ENCODE peak calls at places on chromosomes 6 and 20, in ten cellular contexts. One of them, this sample, is unnamed.

GRCh38 chr6:150992682-150993081 is 127.2 kb downstream of the MTHFD1L start:
- DNase-seq in transverse colon: no peak
- DNase-seq in K562: no peak
- DNase-seq in PC-9: no peak
- DNase-seq in Panc1: no peak
- DNase-seq in lower lobe of right lung: no peak
- DNase-seq in CD8-positive, alpha-beta T cell: no peak
- DNase-seq in psoas muscle: no peak
- DNase-seq in thyroid gland: no peak
- DNase-seq in cardiac muscle cell: no peak
- DNase-seq in this sample: no peak

GRCh38 chr20:8547035-8547649 is 415.1 kb downstream of the PLCB1 start:
- DNase-seq in cardiac muscle cell: no peak
- DNase-seq in transverse colon: no peak
- DNase-seq in Panc1: no peak
- DNase-seq in lower lobe of right lung: no peak
- DNase-seq in thyroid gland: no peak
- DNase-seq in PC-9: no peak
- DNase-seq in CD8-positive, alpha-beta T cell: no peak
- DNase-seq in K562: no peak
- DNase-seq in psoas muscle: no peak
- DNase-seq in this sample: no peak

GRCh38 chr20:35319206-35320197 is 27.3 kb upstream of the FAM83C start:
- DNase-seq in transverse colon: no peak
- DNase-seq in psoas muscle: no peak
- DNase-seq in cardiac muscle cell: no peak
- DNase-seq in K562: no peak
- DNase-seq in PC-9: peak; percentile 46
- DNase-seq in CD8-positive, alpha-beta T cell: no peak
- DNase-seq in lower lobe of right lung: no peak
- DNase-seq in thyroid gland: no peak
- DNase-seq in Panc1: no peak
- DNase-seq in this sample: no peak

GRCh38 chr6:28336284-28337024 is 506 bp upstream of the ZSCAN31 start:
- DNase-seq in K562: peak; percentile 68
- DNase-seq in lower lobe of right lung: no peak
- DNase-seq in transverse colon: peak; percentile 43
- DNase-seq in psoas muscle: no peak
- DNase-seq in Panc1: no peak
- DNase-seq in PC-9: no peak
- DNase-seq in thyroid gland: peak; percentile 19
- DNase-seq in cardiac muscle cell: peak; percentile 58
- DNase-seq in CD8-positive, alpha-beta T cell: peak; percentile 4
- DNase-seq in this sample: no peak

GRCh38 chr6:112214749-112215269 is 39.6 kb downstream of the LAMA4 start:
- DNase-seq in cardiac muscle cell: peak; percentile 51
- DNase-seq in transverse colon: no peak
- DNase-seq in PC-9: peak; percentile 85
- DNase-seq in Panc1: no peak
- DNase-seq in lower lobe of right lung: no peak
- DNase-seq in K562: no peak
- DNase-seq in CD8-positive, alpha-beta T cell: no peak
- DNase-seq in thyroid gland: no peak
- DNase-seq in psoas muscle: no peak
- DNase-seq in this sample: no peak

GRCh38 chr6:5855787-5856186 is 150.9 kb downstream of the NRN1 start:
- DNase-seq in psoas muscle: no peak
- DNase-seq in K562: no peak
- DNase-seq in PC-9: no peak
- DNase-seq in cardiac muscle cell: no peak
- DNase-seq in lower lobe of right lung: no peak
- DNase-seq in transverse colon: no peak
- DNase-seq in Panc1: no peak
- DNase-seq in CD8-positive, alpha-beta T cell: no peak
- DNase-seq in thyroid gland: no peak
- DNase-seq in this sample: no peak

GRCh38 chr6:53517021-53517420 is 27.9 kb downstream of the GCLC start:
- DNase-seq in PC-9: peak; percentile 36
- DNase-seq in psoas muscle: no peak
- DNase-seq in lower lobe of right lung: no peak
- DNase-seq in transverse colon: no peak
- DNase-seq in cardiac muscle cell: no peak
- DNase-seq in thyroid gland: no peak
- DNase-seq in Panc1: no peak
- DNase-seq in CD8-positive, alpha-beta T cell: no peak
- DNase-seq in K562: no peak
- DNase-seq in this sample: no peak

GRCh38 chr6:22248513-22249308 is 48.1 kb downstream of the PRL start:
- DNase-seq in CD8-positive, alpha-beta T cell: no peak
- DNase-seq in lower lobe of right lung: no peak
- DNase-seq in Panc1: no peak
- DNase-seq in cardiac muscle cell: peak; percentile 80
- DNase-seq in transverse colon: no peak
- DNase-seq in K562: no peak
- DNase-seq in PC-9: peak; percentile 75
- DNase-seq in thyroid gland: no peak
- DNase-seq in psoas muscle: no peak
- DNase-seq in this sample: no peak

GRCh38 chr6:75167851-75168250 is 38.0 kb downstream of the COL12A1 start:
- DNase-seq in CD8-positive, alpha-beta T cell: no peak
- DNase-seq in psoas muscle: no peak
- DNase-seq in lower lobe of right lung: no peak
- DNase-seq in Panc1: no peak
- DNase-seq in thyroid gland: no peak
- DNase-seq in transverse colon: no peak
- DNase-seq in PC-9: no peak
- DNase-seq in cardiac muscle cell: no peak
- DNase-seq in K562: no peak
- DNase-seq in this sample: no peak

GRCh38 chr6:123648723-123649122 is 12.0 kb upstream of the TRDN start:
- DNase-seq in K562: no peak
- DNase-seq in cardiac muscle cell: no peak
- DNase-seq in CD8-positive, alpha-beta T cell: no peak
- DNase-seq in thyroid gland: no peak
- DNase-seq in Panc1: no peak
- DNase-seq in transverse colon: no peak
- DNase-seq in psoas muscle: no peak
- DNase-seq in lower lobe of right lung: no peak
- DNase-seq in PC-9: no peak
- DNase-seq in this sample: no peak

GRCh38 chr20:51533291-51534172 is 9.0 kb downstream of the NFATC2 start:
- DNase-seq in cardiac muscle cell: no peak
- DNase-seq in transverse colon: no peak
- DNase-seq in lower lobe of right lung: no peak
- DNase-seq in PC-9: peak; percentile 96
- DNase-seq in CD8-positive, alpha-beta T cell: no peak
- DNase-seq in Panc1: peak; percentile 22
- DNase-seq in K562: no peak
- DNase-seq in thyroid gland: no peak
- DNase-seq in psoas muscle: no peak
- DNase-seq in this sample: no peak

GRCh38 chr6:84074988-84075781 is 41.6 kb downstream of the MRAP2 start:
- DNase-seq in cardiac muscle cell: peak; percentile 40
- DNase-seq in lower lobe of right lung: no peak
- DNase-seq in psoas muscle: no peak
- DNase-seq in thyroid gland: no peak
- DNase-seq in transverse colon: no peak
- DNase-seq in K562: peak; percentile 70
- DNase-seq in PC-9: no peak
- DNase-seq in CD8-positive, alpha-beta T cell: no peak
- DNase-seq in Panc1: no peak
- DNase-seq in this sample: no peak

GRCh38 chr20:1533059-1533458 is 24.4 kb downstream of the SIRPD start:
- DNase-seq in cardiac muscle cell: no peak
- DNase-seq in transverse colon: no peak
- DNase-seq in psoas muscle: no peak
- DNase-seq in Panc1: no peak
- DNase-seq in thyroid gland: no peak
- DNase-seq in CD8-positive, alpha-beta T cell: no peak
- DNase-seq in K562: no peak
- DNase-seq in lower lobe of right lung: no peak
- DNase-seq in PC-9: no peak
- DNase-seq in this sample: no peak

GRCh38 chr6:33607784-33608161 is 13.3 kb upstream of the ITPR3 start:
- DNase-seq in psoas muscle: peak; percentile 54
- DNase-seq in K562: no peak
- DNase-seq in thyroid gland: no peak
- DNase-seq in transverse colon: peak; percentile 68
- DNase-seq in Panc1: no peak
- DNase-seq in lower lobe of right lung: no peak
- DNase-seq in PC-9: no peak
- DNase-seq in CD8-positive, alpha-beta T cell: no peak
- DNase-seq in cardiac muscle cell: no peak
- DNase-seq in this sample: peak; percentile 80

GRCh38 chr6:40930045-40930444 is 109.0 kb downstream of the UNC5CL start:
- DNase-seq in Panc1: no peak
- DNase-seq in thyroid gland: no peak
- DNase-seq in lower lobe of right lung: no peak
- DNase-seq in cardiac muscle cell: no peak
- DNase-seq in K562: no peak
- DNase-seq in transverse colon: no peak
- DNase-seq in CD8-positive, alpha-beta T cell: no peak
- DNase-seq in psoas muscle: no peak
- DNase-seq in PC-9: no peak
- DNase-seq in this sample: no peak
- H3K4me1 ChIP-seq in Panc1: no peaks in the 10 kb centered on the region
- H3K4me1 ChIP-seq in thyroid gland: no peaks in the 10 kb centered on the region
- H3K4me1 ChIP-seq in lower lobe of right lung: no peaks in the 10 kb centered on the region
- H3K4me1 ChIP-seq in cardiac muscle cell: no peaks in the 10 kb centered on the region
- H3K4me1 ChIP-seq in K562: no peaks in the 10 kb centered on the region
- H3K4me1 ChIP-seq in transverse colon: no peaks in the 10 kb centered on the region
- H3K4me1 ChIP-seq in CD8-positive, alpha-beta T cell: no peaks in the 10 kb centered on the region
- H3K4me1 ChIP-seq in psoas muscle: peaks cover 28% of the 10 kb centered on the region
- H3K4me1 ChIP-seq in PC-9: no peaks in the 10 kb centered on the region
- H3K4me1 ChIP-seq in this sample: no peaks in the 10 kb centered on the region

GRCh38 chr6:25637211-25637610 is 14.8 kb upstream of the SCGN start:
- DNase-seq in K562: no peak
- DNase-seq in cardiac muscle cell: peak; percentile 75
- DNase-seq in Panc1: no peak
- DNase-seq in CD8-positive, alpha-beta T cell: no peak
- DNase-seq in transverse colon: no peak
- DNase-seq in psoas muscle: no peak
- DNase-seq in PC-9: no peak
- DNase-seq in lower lobe of right lung: no peak
- DNase-seq in thyroid gland: no peak
- DNase-seq in this sample: no peak

GRCh38 chr6:25640446-25640845 is 11.6 kb upstream of the SCGN start:
- DNase-seq in K562: no peak
- DNase-seq in lower lobe of right lung: no peak
- DNase-seq in cardiac muscle cell: no peak
- DNase-seq in psoas muscle: no peak
- DNase-seq in thyroid gland: peak; percentile 32
- DNase-seq in PC-9: no peak
- DNase-seq in CD8-positive, alpha-beta T cell: no peak
- DNase-seq in transverse colon: no peak
- DNase-seq in Panc1: no peak
- DNase-seq in this sample: no peak

GRCh38 chr6:25635886-25636317 is 16.1 kb upstream of the SCGN start:
- DNase-seq in lower lobe of right lung: no peak
- DNase-seq in psoas muscle: no peak
- DNase-seq in PC-9: no peak
- DNase-seq in CD8-positive, alpha-beta T cell: no peak
- DNase-seq in Panc1: no peak
- DNase-seq in thyroid gland: no peak
- DNase-seq in transverse colon: peak; percentile 33
- DNase-seq in cardiac muscle cell: no peak
- DNase-seq in K562: no peak
- DNase-seq in this sample: no peak

GRCh38 chr6:25639653-25640052 is 12.4 kb upstream of the SCGN start:
- DNase-seq in thyroid gland: no peak
- DNase-seq in transverse colon: no peak
- DNase-seq in K562: no peak
- DNase-seq in CD8-positive, alpha-beta T cell: no peak
- DNase-seq in cardiac muscle cell: no peak
- DNase-seq in lower lobe of right lung: no peak
- DNase-seq in psoas muscle: no peak
- DNase-seq in Panc1: no peak
- DNase-seq in PC-9: no peak
- DNase-seq in this sample: no peak

GRCh38 chr6:25637946-25638345 is 14.1 kb upstream of the SCGN start:
- DNase-seq in cardiac muscle cell: no peak
- DNase-seq in transverse colon: peak; percentile 20
- DNase-seq in lower lobe of right lung: no peak
- DNase-seq in K562: no peak
- DNase-seq in PC-9: no peak
- DNase-seq in psoas muscle: no peak
- DNase-seq in Panc1: no peak
- DNase-seq in thyroid gland: no peak
- DNase-seq in CD8-positive, alpha-beta T cell: no peak
- DNase-seq in this sample: no peak
- TF ChIP-seq CTCF in cardiac muscle cell: no peak
- TF ChIP-seq CTCF in transverse colon: no peak
- TF ChIP-seq CTCF in lower lobe of right lung: no peak
- TF ChIP-seq CTCF in K562: no peak
- TF ChIP-seq CTCF in PC-9: no peak
- TF ChIP-seq CTCF in psoas muscle: no peak
- TF ChIP-seq CTCF in Panc1: no peak
- TF ChIP-seq CTCF in thyroid gland: no peak
- TF ChIP-seq CTCF in CD8-positive, alpha-beta T cell: no peak
- TF ChIP-seq CTCF in this sample: peak; percentile 10

GRCh38 chr20:55937283-55937682 is 68.0 kb downstream of the CBLN4 start:
- DNase-seq in psoas muscle: no peak
- DNase-seq in CD8-positive, alpha-beta T cell: no peak
- DNase-seq in lower lobe of right lung: no peak
- DNase-seq in PC-9: no peak
- DNase-seq in transverse colon: no peak
- DNase-seq in Panc1: no peak
- DNase-seq in K562: no peak
- DNase-seq in thyroid gland: no peak
- DNase-seq in cardiac muscle cell: no peak
- DNase-seq in this sample: no peak

GRCh38 chr20:55935448-55936221 is 69.7 kb downstream of the CBLN4 start:
- DNase-seq in transverse colon: no peak
- DNase-seq in PC-9: no peak
- DNase-seq in psoas muscle: peak; percentile 18
- DNase-seq in Panc1: no peak
- DNase-seq in K562: no peak
- DNase-seq in lower lobe of right lung: no peak
- DNase-seq in cardiac muscle cell: no peak
- DNase-seq in CD8-positive, alpha-beta T cell: no peak
- DNase-seq in thyroid gland: no peak
- DNase-seq in this sample: no peak
- H3K9me3 ChIP-seq in transverse colon: no peaks in the 10 kb centered on the region
- H3K9me3 ChIP-seq in PC-9: no peaks in the 10 kb centered on the region
- H3K9me3 ChIP-seq in psoas muscle: no peaks in the 10 kb centered on the region
- H3K9me3 ChIP-seq in Panc1: no peaks in the 10 kb centered on the region
- H3K9me3 ChIP-seq in K562: no peaks in the 10 kb centered on the region
- H3K9me3 ChIP-seq in lower lobe of right lung: no peaks in the 10 kb centered on the region
- H3K9me3 ChIP-seq in cardiac muscle cell: no peaks in the 10 kb centered on the region
- H3K9me3 ChIP-seq in CD8-positive, alpha-beta T cell: no peaks in the 10 kb centered on the region
- H3K9me3 ChIP-seq in thyroid gland: no peaks in the 10 kb centered on the region
- H3K9me3 ChIP-seq in this sample: no peaks in the 10 kb centered on the region

DNA sequence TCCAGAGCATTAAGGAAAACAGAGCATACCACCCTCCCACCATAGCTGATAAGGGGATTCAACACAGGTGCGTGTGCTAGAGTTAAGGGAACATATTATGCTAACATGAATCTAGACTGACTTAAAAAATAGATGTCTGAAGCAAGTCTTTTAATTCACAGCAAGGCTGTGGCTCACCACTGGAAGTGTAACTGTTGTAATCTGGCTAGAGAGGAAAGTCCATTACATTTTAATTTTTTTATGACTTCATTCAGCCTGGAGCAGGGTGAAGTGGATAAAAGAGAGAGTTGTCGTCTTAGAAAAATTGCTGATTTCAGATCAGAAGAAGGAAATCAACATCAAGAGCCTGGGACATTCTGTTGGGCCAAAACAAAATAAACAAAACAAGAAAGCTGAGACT is 5.6 kb upstream of the SLC22A2 start:
- DNase-seq in cardiac muscle cell: no peak
- DNase-seq in transverse colon: no peak
- DNase-seq in thyroid gland: no peak
- DNase-seq in PC-9: no peak
- DNase-seq in Panc1: no peak
- DNase-seq in lower lobe of right lung: no peak
- DNase-seq in psoas muscle: no peak
- DNase-seq in K562: no peak
- DNase-seq in CD8-positive, alpha-beta T cell: no peak
- DNase-seq in this sample: no peak
- H3K4me1 ChIP-seq in cardiac muscle cell: peaks cover 4% of the 10 kb centered on the region
- H3K4me1 ChIP-seq in transverse colon: peaks cover 18% of the 10 kb centered on the region
- H3K4me1 ChIP-seq in thyroid gland: no peaks in the 10 kb centered on the region
- H3K4me1 ChIP-seq in PC-9: peaks cover 13% of the 10 kb centered on the region
- H3K4me1 ChIP-seq in Panc1: no peaks in the 10 kb centered on the region
- H3K4me1 ChIP-seq in lower lobe of right lung: no peaks in the 10 kb centered on the region
- H3K4me1 ChIP-seq in psoas muscle: no peaks in the 10 kb centered on the region
- H3K4me1 ChIP-seq in K562: no peaks in the 10 kb centered on the region
- H3K4me1 ChIP-seq in CD8-positive, alpha-beta T cell: no peaks in the 10 kb centered on the region
- H3K4me1 ChIP-seq in this sample: no peaks in the 10 kb centered on the region